ENCODE peak calls at places on chromosomes 16 and 17, in four cellular contexts. J, C, O and X are unnamed samples.

GRCh38 chr16:8798174-8798527 is 512 bp downstream of the PMM2 start:
- DNase-seq in J (peak; percentile 2), C (no peak), O (no peak), X (peak; percentile 25)

GRCh38 chr16:84562174-84562815 is 55.6 kb downstream of the COTL1 start:
- DNase-seq in J (no peak), C (no peak), O (no peak), X (peak; percentile 24)

GRCh38 chr17:68302066-68302564 is 10.8 kb downstream of the ARSG start:
- DNase-seq in J (no peak), C (no peak), O (no peak), X (no peak)

GRCh38 chr17:72122668-72123495 is 2.1 kb downstream of the SOX9 start:
- DNase-seq in J (no peak), C (peak; percentile 75), O (no peak), X (no peak)

GRCh38 chr17:79083191-79083971 is 8.8 kb downstream of the ENGASE start:
- DNase-seq in J (no peak), C (no peak), O (no peak), X (no peak)

GRCh38 chr17:31696184-31696602 is 162.9 kb downstream of the COPRS start:
- DNase-seq in J (no peak), C (peak; percentile 94), O (no peak), X (no peak)

GRCh38 chr17:42484304-42484703 is 25.6 kb downstream of the ATP6V0A1 start:
- DNase-seq in J (no peak), C (no peak), O (no peak), X (no peak)

GRCh38 chr17:50331085-50331791 is 14.7 kb upstream of the XYLT2 start:
- DNase-seq in J (no peak), C (no peak), O (no peak), X (no peak)

GRCh38 chr16:3513892-3514600 is 13.2 kb downstream of the CLUAP1 start:
- DNase-seq in J (no peak), C (no peak), O (no peak), X (no peak)

GRCh38 chr17:79174193-79174765 is 99.7 kb downstream of the ENGASE start:
- DNase-seq in J (no peak), C (no peak), O (no peak), X (no peak)

GRCh38 chr17:37840576-37840975 is 83.6 kb upstream of the TBC1D3K start:
- DNase-seq in J (no peak), C (no peak), O (no peak), X (no peak)

GRCh38 chr16:8931864-8932263 is 31.8 kb downstream of the USP7 start:
- DNase-seq in J (no peak), C (peak; percentile 81), O (no peak), X (peak; percentile 52)

GRCh38 chr17:80034977-80035686 is 540 bp downstream of the TBC1D16 start:
- DNase-seq in J (no peak), C (peak; percentile 63), O (no peak), X (no peak)

GRCh38 chr17:69414408-69415274 is at the start of gene MAP2K6:
- DNase-seq in J (no peak), C (peak; percentile 91), O (no peak), X (peak; percentile 91)

GRCh38 chr16:27863377-27863776 is 200.1 kb downstream of the GSG1L start:
- DNase-seq in J (no peak), C (no peak), O (no peak), X (no peak)

GRCh38 chr16:10206215-10206614 is 24.0 kb upstream of the GRIN2A start:
- DNase-seq in J (peak; percentile 8), C (no peak), O (peak; percentile 69), X (no peak)

GRCh38 chr16:24863582-24864437 is 18.0 kb downstream of the SLC5A11 start:
- DNase-seq in J (no peak), C (no peak), O (no peak), X (no peak)

GRCh38 chr17:13594762-13595697 is 6.7 kb downstream of the HS3ST3A1 start:
- DNase-seq in J (peak; percentile 65), C (peak; percentile 90), O (peak; percentile 28), X (peak; percentile 81)

GRCh38 chr17:73151888-73152633 is 12.7 kb upstream of the SSTR2 start:
- DNase-seq in J (no peak), C (no peak), O (no peak), X (no peak)

GRCh38 chr17:21283482-21284318 is 811 bp upstream of the MAP2K3 start:
- DNase-seq in J (peak; percentile 22), C (peak; percentile 54), O (no peak), X (no peak)

GRCh38 chr17:10875411-10875810 is 37.5 kb upstream of the PIRT start:
- DNase-seq in J (no peak), C (peak; percentile 73), O (no peak), X (peak; percentile 18)

GRCh38 chr17:80892019-80892855 is 99.4 kb upstream of the CHMP6 start:
- DNase-seq in J (peak; percentile 91), C (no peak), O (peak; percentile 88), X (no peak)

GRCh38 chr17:42281571-42282096 is 5.4 kb upstream of the STAT5B start:
- DNase-seq in J (no peak), C (peak; percentile 26), O (no peak), X (no peak)

GRCh38 chr17:38315497-38315896 is 18.5 kb downstream of the MRPL45 start:
- DNase-seq in J (no peak), C (no peak), O (no peak), X (no peak)

GRCh38 chr17:46811978-46812583 is 6.4 kb downstream of the WNT3 start:
- DNase-seq in J (no peak), C (peak; percentile 26), O (no peak), X (no peak)

GRCh38 chr17:73795730-73796129 is 151.5 kb upstream of the SDK2 start:
- DNase-seq in J (no peak), C (no peak), O (no peak), X (no peak)

GRCh38 chr17:38590988-38591758 is 14.6 kb downstream of the SRCIN1 start:
- DNase-seq in J (no peak), C (peak; percentile 24), O (no peak), X (peak; percentile 76)

GRCh38 chr17:27577124-27577761 is 53.7 kb upstream of the LGALS9 start:
- DNase-seq in J (no peak), C (peak; percentile 60), O (no peak), X (no peak)

GRCh38 chr17:31660684-31661083 is 198.4 kb downstream of the COPRS start:
- DNase-seq in J (no peak), C (no peak), O (no peak), X (no peak)

GRCh38 chr16:57471209-57471608 is 8.7 kb downstream of the POLR2C start:
- DNase-seq in J (no peak), C (no peak), O (no peak), X (no peak)

GRCh38 chr17:681738-682137 is 32.9 kb downstream of the VPS53 start:
- DNase-seq in J (no peak), C (peak; percentile 79), O (no peak), X (no peak)

GRCh38 chr17:68133370-68134045 is 98.0 kb downstream of the KPNA2 start:
- DNase-seq in J (no peak), C (peak; percentile 24), O (no peak), X (no peak)

GRCh38 chr17:59108400-59109102 is 1.9 kb upstream of the TRIM37 start:
- DNase-seq in J (no peak), C (peak; percentile 2), O (no peak), X (no peak)

GRCh38 chr17:72407336-72408121 is 286.7 kb downstream of the SOX9 start:
- DNase-seq in J (peak; percentile 87), C (no peak), O (no peak), X (peak; percentile 58)

GRCh38 chr16:5020551-5020950 is 13.2 kb downstream of the NAGPA start:
- DNase-seq in J (no peak), C (no peak), O (no peak), X (no peak)

GRCh38 chr17:77707546-77707945 is 251.0 kb upstream of the TNRC6C start:
- DNase-seq in J (no peak), C (no peak), O (no peak), X (no peak)

GRCh38 chr17:69535022-69535570 is 120.6 kb downstream of the MAP2K6 start:
- DNase-seq in J (no peak), C (no peak), O (no peak), X (no peak)

GRCh38 chr17:15973016-15973415 is 26.5 kb downstream of the ZSWIM7 start:
- DNase-seq in J (no peak), C (no peak), O (no peak), X (no peak)

DNA sequence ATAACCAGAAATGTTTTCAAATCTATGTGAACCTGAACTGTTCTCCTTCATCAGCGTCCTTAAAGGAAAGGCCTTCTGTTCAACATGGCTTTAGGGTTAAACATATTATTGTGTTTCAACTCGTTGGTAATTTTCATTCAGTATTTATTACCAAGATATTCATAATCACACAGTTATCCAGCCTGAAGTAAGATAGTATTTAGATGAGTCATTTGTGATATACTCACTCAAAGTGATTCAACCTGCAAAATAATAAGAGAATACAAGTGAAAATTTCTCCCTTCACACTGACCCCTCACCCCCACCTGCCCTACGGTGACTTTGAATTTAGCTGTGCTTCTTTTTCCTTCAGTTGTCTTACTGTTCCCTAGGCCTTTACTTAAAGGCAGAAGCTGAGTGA is 3.0 kb downstream of the CYLD start:
- DNase-seq in J (no peak), C (no peak), O (no peak), X (no peak)
- H3K4me2 ChIP-seq in J (no peak overlapping the region), C (no peak overlapping the region), O (peak overlapping the region; percentile 94), X (no peak overlapping the region)

GRCh38 chr17:33200587-33200986 is 92.5 kb downstream of the ASIC2 start:
- DNase-seq in J (no peak), C (no peak), O (no peak), X (no peak)

GRCh38 chr17:33201255-33201654 is 91.8 kb downstream of the ASIC2 start:
- DNase-seq in J (no peak), C (peak; percentile 5), O (no peak), X (no peak)

GRCh38 chr17:33196883-33197282 is 96.2 kb downstream of the ASIC2 start:
- DNase-seq in J (no peak), C (no peak), O (no peak), X (no peak)

GRCh38 chr17:33200116-33200515 is 93.0 kb downstream of the ASIC2 start:
- DNase-seq in J (no peak), C (no peak), O (no peak), X (no peak)

GRCh38 chr17:33197342-33197741 is 95.8 kb downstream of the ASIC2 start:
- DNase-seq in J (no peak), C (no peak), O (no peak), X (no peak)
- TF ChIP-seq CTCF in J (no peak), C (no peak), O (no peak), X (no peak)

GRCh38 chr16:81697321-81697885 is 81.7 kb upstream of the PLCG2 start:
- DNase-seq in J (peak; percentile 51), C (peak; percentile 65), O (no peak), X (peak; percentile 31)

GRCh38 chr16:81697886-81698635 is 81.0 kb upstream of the PLCG2 start:
- DNase-seq in J (no peak), C (no peak), O (no peak), X (no peak)

GRCh38 chr16:81695431-81695890 is 83.6 kb upstream of the PLCG2 start:
- DNase-seq in J (no peak), C (no peak), O (peak; percentile 32), X (no peak)

GRCh38 chr16:81696136-81696958 is 82.7 kb upstream of the PLCG2 start:
- DNase-seq in J (no peak), C (no peak), O (no peak), X (no peak)

GRCh38 chr16:81696959-81697293 is 82.2 kb upstream of the PLCG2 start:
- DNase-seq in J (no peak), C (no peak), O (no peak), X (no peak)
- H3K36me3 ChIP-seq in J (peaks cover 15% of the 10 kb centered on the region), C (no peaks in the 10 kb centered on the region), O (peaks cover 32% of the 10 kb centered on the region), X (peaks cover 27% of the 10 kb centered on the region)

GRCh38 chr17:17830740-17831207 is 6.0 kb downstream of the SREBF1 start:
- DNase-seq in J (no peak), C (no peak), O (no peak), X (no peak)
- H3K4me2 ChIP-seq in J (no peak overlapping the region), C (no peak overlapping the region), O (no peak overlapping the region), X (no peak overlapping the region)

GRCh38 chr17:4362141-4362540 is 4.3 kb downstream of the UBE2G1 start:
- DNase-seq in J (no peak), C (no peak), O (no peak), X (peak; percentile 61)
- TF ChIP-seq CTCF in J (peak; percentile 17), C (no peak), O (no peak), X (peak; percentile 67)